ENCODE peak calls at places on chromosomes 3 and 15, in ten cellular contexts. One of them, this sample, is unnamed.

GRCh38 chr3:46440531-46441294 is 24.0 kb downstream of the LTF start:
- DNase-seq in body of pancreas: no peak
- DNase-seq in activated CD8-positive, alpha-beta memory T cell treated with anti-CD3 and anti-CD28 coated beads for 1 hour: peak
- DNase-seq in psoas muscle: no peak
- DNase-seq in HuH-7: no peak
- DNase-seq in AG08396: no peak
- DNase-seq in NCI-H2171 treated with DMSO at 0.1 percent for 48 hours: peak
- DNase-seq in GM10248: peak
- DNase-seq in GM04503: no peak
- DNase-seq in DMS79: no peak
- DNase-seq in this sample: no peak

GRCh38 chr3:21781371-21781770 is 30.4 kb upstream of the ZNF385D start:
- DNase-seq in DMS79: no peak
- DNase-seq in psoas muscle: no peak
- DNase-seq in activated CD8-positive, alpha-beta memory T cell treated with anti-CD3 and anti-CD28 coated beads for 1 hour: no peak
- DNase-seq in GM10248: no peak
- DNase-seq in body of pancreas: no peak
- DNase-seq in GM04503: no peak
- DNase-seq in NCI-H2171 treated with DMSO at 0.1 percent for 48 hours: no peak
- DNase-seq in HuH-7: no peak
- DNase-seq in AG08396: no peak
- DNase-seq in this sample: no peak

GRCh38 chr3:23170306-23170705 is 32.8 kb upstream of the UBE2E2 start:
- DNase-seq in NCI-H2171 treated with DMSO at 0.1 percent for 48 hours: no peak
- DNase-seq in GM10248: no peak
- DNase-seq in GM04503: no peak
- DNase-seq in DMS79: no peak
- DNase-seq in HuH-7: no peak
- DNase-seq in psoas muscle: no peak
- DNase-seq in body of pancreas: no peak
- DNase-seq in activated CD8-positive, alpha-beta memory T cell treated with anti-CD3 and anti-CD28 coated beads for 1 hour: no peak
- DNase-seq in AG08396: no peak
- DNase-seq in this sample: no peak

GRCh38 chr3:37200141-37200540 is 25.8 kb upstream of the LRRFIP2 start:
- DNase-seq in DMS79: no peak
- DNase-seq in psoas muscle: no peak
- DNase-seq in HuH-7: no peak
- DNase-seq in GM10248: no peak
- DNase-seq in NCI-H2171 treated with DMSO at 0.1 percent for 48 hours: no peak
- DNase-seq in activated CD8-positive, alpha-beta memory T cell treated with anti-CD3 and anti-CD28 coated beads for 1 hour: no peak
- DNase-seq in GM04503: no peak
- DNase-seq in body of pancreas: no peak
- DNase-seq in AG08396: no peak
- DNase-seq in this sample: no peak

GRCh38 chr3:159196316-159196715 is 394.5 kb downstream of the MFSD1 start:
- DNase-seq in body of pancreas: no peak
- DNase-seq in activated CD8-positive, alpha-beta memory T cell treated with anti-CD3 and anti-CD28 coated beads for 1 hour: no peak
- DNase-seq in GM10248: no peak
- DNase-seq in NCI-H2171 treated with DMSO at 0.1 percent for 48 hours: peak
- DNase-seq in DMS79: no peak
- DNase-seq in AG08396: no peak
- DNase-seq in HuH-7: no peak
- DNase-seq in psoas muscle: no peak
- DNase-seq in GM04503: no peak
- DNase-seq in this sample: no peak

GRCh38 chr15:27214032-27214431 is 243.1 kb downstream of the GABRG3 start:
- DNase-seq in NCI-H2171 treated with DMSO at 0.1 percent for 48 hours: no peak
- DNase-seq in psoas muscle: no peak
- DNase-seq in GM04503: no peak
- DNase-seq in activated CD8-positive, alpha-beta memory T cell treated with anti-CD3 and anti-CD28 coated beads for 1 hour: no peak
- DNase-seq in body of pancreas: no peak
- DNase-seq in AG08396: no peak
- DNase-seq in DMS79: no peak
- DNase-seq in GM10248: no peak
- DNase-seq in HuH-7: no peak
- DNase-seq in this sample: no peak

GRCh38 chr3:140771030-140771677 is 93.3 kb downstream of the TRIM42 start:
- DNase-seq in NCI-H2171 treated with DMSO at 0.1 percent for 48 hours: no peak
- DNase-seq in GM10248: no peak
- DNase-seq in GM04503: no peak
- DNase-seq in DMS79: no peak
- DNase-seq in AG08396: no peak
- DNase-seq in body of pancreas: no peak
- DNase-seq in psoas muscle: no peak
- DNase-seq in activated CD8-positive, alpha-beta memory T cell treated with anti-CD3 and anti-CD28 coated beads for 1 hour: no peak
- DNase-seq in HuH-7: no peak
- DNase-seq in this sample: no peak

GRCh38 chr3:129345971-129346370 is 67.3 kb downstream of the HMCES start:
- DNase-seq in activated CD8-positive, alpha-beta memory T cell treated with anti-CD3 and anti-CD28 coated beads for 1 hour: no peak
- DNase-seq in GM04503: no peak
- DNase-seq in psoas muscle: no peak
- DNase-seq in NCI-H2171 treated with DMSO at 0.1 percent for 48 hours: no peak
- DNase-seq in body of pancreas: no peak
- DNase-seq in AG08396: no peak
- DNase-seq in GM10248: no peak
- DNase-seq in DMS79: no peak
- DNase-seq in HuH-7: no peak
- DNase-seq in this sample: no peak

GRCh38 chr15:98127612-98128011 is 167.1 kb downstream of the ARRDC4 start:
- DNase-seq in NCI-H2171 treated with DMSO at 0.1 percent for 48 hours: no peak
- DNase-seq in psoas muscle: no peak
- DNase-seq in AG08396: no peak
- DNase-seq in activated CD8-positive, alpha-beta memory T cell treated with anti-CD3 and anti-CD28 coated beads for 1 hour: no peak
- DNase-seq in GM04503: no peak
- DNase-seq in GM10248: no peak
- DNase-seq in body of pancreas: no peak
- DNase-seq in DMS79: no peak
- DNase-seq in HuH-7: no peak
- DNase-seq in this sample: no peak

GRCh38 chr3:160829486-160830009 is 73.5 kb downstream of the PPM1L start:
- DNase-seq in body of pancreas: no peak
- DNase-seq in activated CD8-positive, alpha-beta memory T cell treated with anti-CD3 and anti-CD28 coated beads for 1 hour: no peak
- DNase-seq in NCI-H2171 treated with DMSO at 0.1 percent for 48 hours: peak
- DNase-seq in AG08396: no peak
- DNase-seq in GM04503: no peak
- DNase-seq in HuH-7: no peak
- DNase-seq in psoas muscle: no peak
- DNase-seq in GM10248: no peak
- DNase-seq in DMS79: no peak
- DNase-seq in this sample: no peak

GRCh38 chr3:67863869-67864268 is 209.5 kb upstream of the SUCLG2 start:
- DNase-seq in NCI-H2171 treated with DMSO at 0.1 percent for 48 hours: no peak
- DNase-seq in DMS79: no peak
- DNase-seq in body of pancreas: no peak
- DNase-seq in activated CD8-positive, alpha-beta memory T cell treated with anti-CD3 and anti-CD28 coated beads for 1 hour: no peak
- DNase-seq in GM04503: no peak
- DNase-seq in AG08396: no peak
- DNase-seq in psoas muscle: no peak
- DNase-seq in GM10248: no peak
- DNase-seq in HuH-7: peak
- DNase-seq in this sample: no peak

GRCh38 chr3:31185004-31185357 is 290.5 kb upstream of the GADL1 start:
- DNase-seq in NCI-H2171 treated with DMSO at 0.1 percent for 48 hours: no peak
- DNase-seq in DMS79: no peak
- DNase-seq in activated CD8-positive, alpha-beta memory T cell treated with anti-CD3 and anti-CD28 coated beads for 1 hour: no peak
- DNase-seq in AG08396: no peak
- DNase-seq in GM10248: no peak
- DNase-seq in psoas muscle: no peak
- DNase-seq in GM04503: no peak
- DNase-seq in body of pancreas: no peak
- DNase-seq in HuH-7: no peak
- DNase-seq in this sample: no peak

GRCh38 chr3:36969540-36970432 is 23.1 kb downstream of the EPM2AIP1 start:
- DNase-seq in psoas muscle: no peak
- DNase-seq in NCI-H2171 treated with DMSO at 0.1 percent for 48 hours: peak
- DNase-seq in body of pancreas: no peak
- DNase-seq in GM10248: peak
- DNase-seq in GM04503: no peak
- DNase-seq in AG08396: peak
- DNase-seq in activated CD8-positive, alpha-beta memory T cell treated with anti-CD3 and anti-CD28 coated beads for 1 hour: no peak
- DNase-seq in DMS79: peak
- DNase-seq in HuH-7: no peak
- DNase-seq in this sample: peak

GRCh38 chr15:38367476-38367875 is 86.5 kb upstream of the FAM98B start:
- DNase-seq in GM10248: no peak
- DNase-seq in HuH-7: no peak
- DNase-seq in psoas muscle: no peak
- DNase-seq in NCI-H2171 treated with DMSO at 0.1 percent for 48 hours: no peak
- DNase-seq in AG08396: no peak
- DNase-seq in DMS79: no peak
- DNase-seq in GM04503: no peak
- DNase-seq in body of pancreas: no peak
- DNase-seq in activated CD8-positive, alpha-beta memory T cell treated with anti-CD3 and anti-CD28 coated beads for 1 hour: no peak
- DNase-seq in this sample: no peak

GRCh38 chr3:29493109-29493508 is 212.2 kb downstream of the RBMS3 start:
- DNase-seq in body of pancreas: no peak
- DNase-seq in DMS79: no peak
- DNase-seq in activated CD8-positive, alpha-beta memory T cell treated with anti-CD3 and anti-CD28 coated beads for 1 hour: no peak
- DNase-seq in HuH-7: no peak
- DNase-seq in GM04503: no peak
- DNase-seq in psoas muscle: no peak
- DNase-seq in GM10248: no peak
- DNase-seq in AG08396: no peak
- DNase-seq in NCI-H2171 treated with DMSO at 0.1 percent for 48 hours: no peak
- DNase-seq in this sample: no peak

GRCh38 chr3:14403636-14404395 is 1.4 kb downstream of the SLC6A6 start:
- DNase-seq in psoas muscle: peak
- DNase-seq in body of pancreas: no peak
- DNase-seq in NCI-H2171 treated with DMSO at 0.1 percent for 48 hours: peak
- DNase-seq in AG08396: peak
- DNase-seq in HuH-7: peak
- DNase-seq in GM10248: no peak
- DNase-seq in DMS79: peak
- DNase-seq in activated CD8-positive, alpha-beta memory T cell treated with anti-CD3 and anti-CD28 coated beads for 1 hour: no peak
- DNase-seq in GM04503: no peak
- DNase-seq in this sample: no peak

GRCh38 chr3:197325773-197326172 is 27.4 kb upstream of the DLG1 start:
- DNase-seq in activated CD8-positive, alpha-beta memory T cell treated with anti-CD3 and anti-CD28 coated beads for 1 hour: no peak
- DNase-seq in GM04503: no peak
- DNase-seq in GM10248: no peak
- DNase-seq in HuH-7: no peak
- DNase-seq in NCI-H2171 treated with DMSO at 0.1 percent for 48 hours: no peak
- DNase-seq in psoas muscle: no peak
- DNase-seq in body of pancreas: no peak
- DNase-seq in DMS79: no peak
- DNase-seq in AG08396: no peak
- DNase-seq in this sample: no peak

GRCh38 chr3:126525091-126525852 is 1.3 kb downstream of the CHST13 start:
- DNase-seq in NCI-H2171 treated with DMSO at 0.1 percent for 48 hours: no peak
- DNase-seq in body of pancreas: no peak
- DNase-seq in HuH-7: no peak
- DNase-seq in activated CD8-positive, alpha-beta memory T cell treated with anti-CD3 and anti-CD28 coated beads for 1 hour: no peak
- DNase-seq in GM10248: no peak
- DNase-seq in GM04503: no peak
- DNase-seq in AG08396: no peak
- DNase-seq in psoas muscle: peak
- DNase-seq in DMS79: no peak
- DNase-seq in this sample: no peak

GRCh38 chr15:63203451-63204090 is 14.2 kb downstream of the RAB8B start:
- DNase-seq in psoas muscle: no peak
- DNase-seq in activated CD8-positive, alpha-beta memory T cell treated with anti-CD3 and anti-CD28 coated beads for 1 hour: no peak
- DNase-seq in GM04503: no peak
- DNase-seq in NCI-H2171 treated with DMSO at 0.1 percent for 48 hours: no peak
- DNase-seq in AG08396: no peak
- DNase-seq in body of pancreas: no peak
- DNase-seq in GM10248: no peak
- DNase-seq in DMS79: no peak
- DNase-seq in HuH-7: no peak
- DNase-seq in this sample: peak

GRCh38 chr15:55659481-55659880 is 71.3 kb upstream of the PYGO1 start:
- DNase-seq in HuH-7: no peak
- DNase-seq in NCI-H2171 treated with DMSO at 0.1 percent for 48 hours: no peak
- DNase-seq in psoas muscle: no peak
- DNase-seq in GM10248: no peak
- DNase-seq in body of pancreas: no peak
- DNase-seq in GM04503: no peak
- DNase-seq in activated CD8-positive, alpha-beta memory T cell treated with anti-CD3 and anti-CD28 coated beads for 1 hour: no peak
- DNase-seq in DMS79: no peak
- DNase-seq in AG08396: no peak
- DNase-seq in this sample: no peak

GRCh38 chr3:61146010-61146569 is 105.2 kb downstream of the FHIT start:
- DNase-seq in DMS79: no peak
- DNase-seq in AG08396: no peak
- DNase-seq in psoas muscle: no peak
- DNase-seq in HuH-7: no peak
- DNase-seq in GM04503: no peak
- DNase-seq in activated CD8-positive, alpha-beta memory T cell treated with anti-CD3 and anti-CD28 coated beads for 1 hour: no peak
- DNase-seq in NCI-H2171 treated with DMSO at 0.1 percent for 48 hours: peak
- DNase-seq in GM10248: no peak
- DNase-seq in body of pancreas: no peak
- DNase-seq in this sample: no peak

GRCh38 chr3:81927811-81928210 is 166.4 kb upstream of the GBE1 start:
- DNase-seq in HuH-7: no peak
- DNase-seq in GM10248: no peak
- DNase-seq in body of pancreas: no peak
- DNase-seq in NCI-H2171 treated with DMSO at 0.1 percent for 48 hours: no peak
- DNase-seq in activated CD8-positive, alpha-beta memory T cell treated with anti-CD3 and anti-CD28 coated beads for 1 hour: no peak
- DNase-seq in DMS79: no peak
- DNase-seq in psoas muscle: no peak
- DNase-seq in AG08396: no peak
- DNase-seq in GM04503: no peak
- DNase-seq in this sample: no peak

GRCh38 chr3:39267631-39268553 is 11.9 kb downstream of the CX3CR1 start:
- DNase-seq in activated CD8-positive, alpha-beta memory T cell treated with anti-CD3 and anti-CD28 coated beads for 1 hour: peak
- DNase-seq in GM10248: no peak
- DNase-seq in psoas muscle: no peak
- DNase-seq in GM04503: no peak
- DNase-seq in AG08396: no peak
- DNase-seq in body of pancreas: no peak
- DNase-seq in HuH-7: no peak
- DNase-seq in NCI-H2171 treated with DMSO at 0.1 percent for 48 hours: no peak
- DNase-seq in DMS79: no peak
- DNase-seq in this sample: no peak

GRCh38 chr15:77749236-77749997 is 116.7 kb upstream of the LINGO1 start:
- DNase-seq in DMS79: no peak
- DNase-seq in NCI-H2171 treated with DMSO at 0.1 percent for 48 hours: no peak
- DNase-seq in activated CD8-positive, alpha-beta memory T cell treated with anti-CD3 and anti-CD28 coated beads for 1 hour: no peak
- DNase-seq in GM04503: no peak
- DNase-seq in body of pancreas: no peak
- DNase-seq in GM10248: no peak
- DNase-seq in AG08396: no peak
- DNase-seq in HuH-7: no peak
- DNase-seq in psoas muscle: no peak
- DNase-seq in this sample: no peak

GRCh38 chr3:104825116-104825515 is 541.6 kb upstream of the ALCAM start:
- DNase-seq in DMS79: no peak
- DNase-seq in activated CD8-positive, alpha-beta memory T cell treated with anti-CD3 and anti-CD28 coated beads for 1 hour: no peak
- DNase-seq in AG08396: peak
- DNase-seq in psoas muscle: no peak
- DNase-seq in GM10248: no peak
- DNase-seq in GM04503: no peak
- DNase-seq in HuH-7: no peak
- DNase-seq in NCI-H2171 treated with DMSO at 0.1 percent for 48 hours: peak
- DNase-seq in body of pancreas: no peak
- DNase-seq in this sample: no peak

GRCh38 chr15:36775209-36775608 is 195.8 kb downstream of the CDIN1 start:
- DNase-seq in activated CD8-positive, alpha-beta memory T cell treated with anti-CD3 and anti-CD28 coated beads for 1 hour: no peak
- DNase-seq in AG08396: no peak
- DNase-seq in GM04503: no peak
- DNase-seq in GM10248: no peak
- DNase-seq in body of pancreas: no peak
- DNase-seq in psoas muscle: no peak
- DNase-seq in HuH-7: no peak
- DNase-seq in NCI-H2171 treated with DMSO at 0.1 percent for 48 hours: no peak
- DNase-seq in DMS79: no peak
- DNase-seq in this sample: no peak

GRCh38 chr3:160010578-160010977 is 21.9 kb downstream of the IL12A start:
- DNase-seq in GM10248: peak
- DNase-seq in GM04503: no peak
- DNase-seq in NCI-H2171 treated with DMSO at 0.1 percent for 48 hours: no peak
- DNase-seq in psoas muscle: no peak
- DNase-seq in body of pancreas: no peak
- DNase-seq in HuH-7: no peak
- DNase-seq in AG08396: no peak
- DNase-seq in activated CD8-positive, alpha-beta memory T cell treated with anti-CD3 and anti-CD28 coated beads for 1 hour: no peak
- DNase-seq in DMS79: no peak
- DNase-seq in this sample: no peak

GRCh38 chr15:75641603-75642002 is 1.6 kb upstream of the IMP3 start:
- DNase-seq in NCI-H2171 treated with DMSO at 0.1 percent for 48 hours: no peak
- DNase-seq in psoas muscle: no peak
- DNase-seq in HuH-7: no peak
- DNase-seq in GM04503: no peak
- DNase-seq in GM10248: no peak
- DNase-seq in AG08396: no peak
- DNase-seq in activated CD8-positive, alpha-beta memory T cell treated with anti-CD3 and anti-CD28 coated beads for 1 hour: no peak
- DNase-seq in body of pancreas: no peak
- DNase-seq in DMS79: no peak
- DNase-seq in this sample: no peak

This sample was measured in memory B cell.